ENCODE peak calls at places on chromosomes 3 and 15, in nine cellular contexts. V is uterus; D is GM23338; Y is thyroid gland; T is NCI-H1105; J is activated naive CD4-positive, alpha-beta T cell; M is OCI-LY7; F is HEK293T; O is EH. E is an unnamed sample.

GRCh38 chr3:12350151-12350813 is 61.4 kb downstream of the PPARG start:
- DNase-seq in V (peak; percentile 57), D (no peak), Y (peak; percentile 58), T (no peak), J (no peak), M (no peak), F (no peak), O (no peak), E (no peak)

GRCh38 chr3:186216903-186217819 is 108.3 kb upstream of the ETV5 start:
- DNase-seq in V (no peak), D (no peak), Y (no peak), T (no peak), J (no peak), M (no peak), F (no peak), O (no peak), E (no peak)

GRCh38 chr3:193317901-193318300 is 60.7 kb downstream of the ATP13A5 start:
- DNase-seq in V (no peak), D (no peak), Y (no peak), T (no peak), J (no peak), M (no peak), F (no peak), O (no peak), E (no peak)

GRCh38 chr15:98126326-98127090 is 166.0 kb downstream of the ARRDC4 start:
- DNase-seq in V (no peak), D (no peak), Y (no peak), T (no peak), J (no peak), M (no peak), F (no peak), O (peak; percentile 83), E (no peak)

GRCh38 chr3:129415830-129416229 is 12.6 kb downstream of the EFCAB12 start:
- DNase-seq in V (no peak), D (no peak), Y (no peak), T (no peak), J (no peak), M (no peak), F (no peak), O (no peak), E (no peak)

GRCh38 chr3:59150039-59150438 is 100.2 kb upstream of the CFAP20DC start:
- DNase-seq in V (no peak), D (peak; percentile 68), Y (no peak), T (no peak), J (no peak), M (no peak), F (no peak), O (no peak), E (no peak)

GRCh38 chr3:30314757-30315156 is 291.6 kb upstream of the TGFBR2 start:
- DNase-seq in V (no peak), D (no peak), Y (no peak), T (no peak), J (no peak), M (no peak), F (no peak), O (no peak), E (no peak)

GRCh38 chr3:126961791-126962461 is 21.0 kb upstream of the PLXNA1 start:
- DNase-seq in V (peak; percentile 45), D (no peak), Y (peak; percentile 19), T (no peak), J (no peak), M (no peak), F (no peak), O (no peak), E (no peak)

GRCh38 chr15:82129769-82130168 is 84.0 kb upstream of the MEX3B start:
- DNase-seq in V (no peak), D (no peak), Y (no peak), T (no peak), J (no peak), M (no peak), F (no peak), O (peak; percentile 96), E (no peak)

GRCh38 chr3:105365536-105366301 is 990 bp upstream of the ALCAM start:
- DNase-seq in V (no peak), D (peak; percentile 37), Y (peak; percentile 49), T (no peak), J (peak; percentile 0), M (peak; percentile 23), F (peak; percentile 10), O (peak; percentile 68), E (no peak)

GRCh38 chr3:61521229-61521628 is 40.1 kb upstream of the PTPRG start:
- DNase-seq in V (no peak), D (peak; percentile 33), Y (no peak), T (no peak), J (no peak), M (no peak), F (no peak), O (no peak), E (no peak)

E was measured in NCI-H1048.